ENCODE peak calls at places on chromosomes 3 and 15, in four cellular contexts. F, Q, M and O are unnamed samples. For H3K36me3, the result is how much of the 10 kb centered on the place peaks cover.

GRCh38 chr3:172466553-172467130 is 18.4 kb upstream of the GHSR start:
- DNase-seq in M (no peak), F (no peak), Q (no peak), O (no peak)

GRCh38 chr3:58994746-58995330 is 55.0 kb downstream of the CFAP20DC start:
- DNase-seq in Q (no peak), F (no peak), M (no peak), O (no peak)

GRCh38 chr3:187193181-187193580 is 4.1 kb upstream of the RTP1 start:
- DNase-seq in F (no peak), Q (no peak), M (no peak), O (no peak)

GRCh38 chr3:170730071-170730812 is 139.8 kb downstream of the RPL22L1 start:
- DNase-seq in Q (no peak), F (no peak), M (no peak), O (no peak)

GRCh38 chr15:71607383-71607782 is 203.0 kb upstream of the NR2E3 start:
- DNase-seq in M (no peak), F (no peak), Q (no peak), O (no peak)

GRCh38 chr3:195847061-195847950 is 35.6 kb upstream of the MUC4 start:
- DNase-seq in Q (no peak), M (no peak), F (no peak), O (no peak)

GRCh38 chr3:116059421-116060096 is 385.7 kb downstream of the LSAMP start:
- DNase-seq in F (no peak), M (no peak), Q (no peak), O (no peak)

GRCh38 chr3:177069514-177070329 is 127.6 kb downstream of the TBL1XR1 start:
- DNase-seq in M (no peak), Q (no peak), F (no peak), O (no peak)

GRCh38 chr3:14166877-14167605 is 11.4 kb downstream of the XPC start:
- DNase-seq in Q (no peak), M (no peak), F (no peak), O (no peak)

GRCh38 chr15:91784973-91785709 is 68.4 kb upstream of the SLCO3A1 start:
- DNase-seq in M (no peak), Q (no peak), F (no peak), O (no peak)

GRCh38 chr15:52466134-52466701 is 62.5 kb downstream of the MYO5A start:
- DNase-seq in F (no peak), Q (no peak), M (peak), O (peak)

DNA sequence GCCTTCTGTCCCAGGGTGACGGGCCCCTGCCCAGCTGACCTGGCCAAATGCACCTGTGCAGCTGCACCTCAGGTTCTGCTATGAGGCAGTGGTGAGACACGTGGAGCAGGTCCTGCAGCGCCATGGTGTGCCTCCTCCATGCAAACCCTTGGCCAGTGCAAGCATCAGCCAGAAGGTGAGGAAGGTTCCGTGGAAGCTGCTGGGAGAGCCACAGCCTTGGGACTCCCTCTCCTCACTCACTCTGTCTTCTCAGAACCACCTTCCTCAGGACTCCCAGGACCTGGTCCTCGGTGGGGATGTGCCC is 31.6 kb downstream of the PTPN23 start:
- DNase-seq in M (no peak), F (no peak), Q (no peak), O (no peak)
- H3K36me3 ChIP-seq in M (half or more), F (half or more), Q (half or more), O (half or more)

GRCh38 chr15:59656935-59657634 is at the start of gene GTF2A2:
- DNase-seq in Q (peak), M (peak), F (peak), O (peak)

GRCh38 chr15:59657635-59658125 is 365 bp upstream of the GTF2A2 start:
- DNase-seq in Q (no peak), F (no peak), M (no peak), O (no peak)

GRCh38 chr15:59659366-59659765 is 2.1 kb upstream of the GTF2A2 start:
- DNase-seq in Q (no peak), M (no peak), F (no peak), O (no peak)

DNA sequence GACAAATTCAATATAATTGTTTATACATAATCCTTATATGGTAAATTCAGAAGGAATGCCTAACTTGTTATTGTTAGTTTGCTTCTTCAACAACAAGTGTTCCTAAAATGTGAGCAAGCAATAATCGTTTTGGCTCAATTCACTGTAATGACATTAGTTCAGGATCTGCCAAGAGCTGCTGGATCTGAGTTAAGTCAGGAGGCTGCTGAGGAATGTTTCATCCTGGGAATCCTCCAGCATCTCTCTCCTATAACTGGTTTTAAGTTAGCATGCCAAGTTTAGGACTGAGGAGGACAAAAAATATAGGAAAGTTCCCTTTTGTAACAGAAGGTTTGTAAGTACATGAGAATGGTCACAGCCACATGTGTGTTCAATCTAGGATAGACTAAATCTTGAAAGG is 4.9 kb upstream of the GTF2A2 start:
- DNase-seq in Q (no peak), M (no peak), F (no peak), O (no peak)
- H3K36me3 ChIP-seq in Q (under half), M (under half), F (under half), O (under half)

DNA sequence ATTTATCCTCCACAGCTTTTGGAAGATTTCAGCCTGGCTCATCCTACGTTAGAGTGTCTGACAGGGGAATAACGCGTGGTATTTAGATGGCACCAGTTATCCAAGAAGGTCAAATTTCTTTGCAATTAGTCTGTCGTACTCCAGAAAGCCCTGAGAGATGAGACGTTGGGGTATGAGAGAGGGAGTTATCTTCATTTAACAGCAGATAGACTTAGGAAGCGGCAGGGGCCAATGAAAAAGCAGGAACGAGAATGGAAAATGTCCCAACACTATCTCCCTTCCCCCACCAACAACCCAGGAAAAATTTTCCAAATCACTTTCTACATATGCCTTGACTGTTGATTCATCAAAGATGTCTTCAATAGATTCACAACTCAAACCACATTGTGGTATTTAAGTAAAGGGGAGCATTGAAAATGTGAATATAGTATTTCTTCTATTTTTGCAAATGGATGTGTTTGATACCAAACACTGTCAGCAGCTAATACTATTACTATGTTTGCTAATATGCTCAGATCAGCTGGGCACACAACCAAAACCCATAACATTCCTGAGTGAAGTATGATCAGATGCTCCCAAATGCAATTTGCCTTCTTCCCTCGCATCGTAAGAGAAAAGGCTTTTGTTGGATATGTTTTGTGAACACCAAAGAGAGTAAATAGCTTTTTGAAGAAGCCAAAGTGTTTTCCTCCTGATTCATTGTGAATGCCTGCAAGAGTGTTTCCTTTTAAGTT is 13.3 kb upstream of the GREM1 start:
- DNase-seq in F (no peak), Q (no peak), M (no peak), O (no peak)
- H3K36me3 ChIP-seq in F (under half), Q (under half), M (under half), O (under half)

DNA sequence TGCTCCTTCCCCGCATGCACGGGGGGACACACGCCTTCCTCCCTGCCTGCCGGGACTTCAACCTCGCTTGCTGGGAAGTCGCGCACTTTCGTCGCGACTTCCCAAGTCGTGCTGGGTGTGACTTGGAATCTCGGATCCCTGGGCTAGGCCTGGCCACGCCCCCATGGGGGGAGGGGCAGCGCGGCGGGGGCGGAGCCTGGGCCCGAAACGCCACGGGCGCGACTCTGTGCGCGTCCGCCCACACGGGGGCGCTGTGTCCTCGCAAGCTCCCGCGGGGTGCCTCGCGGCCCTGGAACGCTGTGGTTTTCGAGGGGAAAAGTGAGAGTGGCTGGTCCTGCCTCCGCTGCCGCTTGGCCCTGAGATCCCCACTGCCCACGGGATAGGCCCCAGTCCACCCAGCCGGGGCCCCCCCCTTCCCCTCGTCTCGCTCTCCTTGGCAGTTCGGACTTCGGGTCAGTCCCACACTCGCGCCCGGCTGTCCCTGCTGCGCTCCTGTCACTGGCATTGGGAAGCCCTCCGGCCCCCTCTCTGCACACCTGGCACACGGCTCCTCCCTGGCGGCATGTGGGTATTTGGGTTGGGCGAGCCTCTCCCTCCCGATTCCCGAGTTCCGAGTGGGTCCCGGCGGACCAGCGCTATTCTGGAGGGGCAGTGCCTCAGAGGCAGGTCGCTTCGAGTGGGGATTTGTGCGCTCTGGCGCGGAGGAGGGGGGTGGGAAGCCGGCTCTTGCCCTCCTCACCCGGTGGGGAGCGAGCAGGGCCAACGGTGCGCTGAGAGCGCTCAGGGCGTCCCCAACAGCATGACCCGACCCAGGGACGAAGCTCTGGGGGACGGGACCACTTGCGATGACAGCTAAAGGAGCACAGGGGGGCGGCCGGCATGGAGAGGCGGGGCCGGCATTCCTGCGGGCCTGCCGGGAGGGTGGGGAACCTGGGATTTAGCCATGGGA is 23.6 kb downstream of the SEC61A1 start:
- DNase-seq in Q (no peak), F (peak), M (peak), O (peak)
- H3K36me3 ChIP-seq in Q (under half), F (under half), M (under half), O (under half)

GRCh38 chr3:44795197-44795596 is 33.6 kb downstream of the KIF15 start:
- DNase-seq in F (no peak), Q (no peak), M (no peak), O (no peak)
- H3K36me3 ChIP-seq in F (under half), Q (under half), M (under half), O (under half)

GRCh38 chr15:88624971-88625290 is 3.8 kb downstream of the AEN start:
- DNase-seq in Q (no peak), M (no peak), F (no peak), O (peak)
- H3K36me3 ChIP-seq in Q (under half), M (under half), F (under half), O (under half)

GRCh38 chr15:62288361-62289017 is 123.4 kb upstream of the C2CD4B start:
- DNase-seq in M (no peak), F (no peak), Q (no peak), O (no peak)
- H3K36me3 ChIP-seq in M (under half), F (under half), Q (under half), O (under half)

GRCh38 chr3:124582196-124582595 is 148.1 kb upstream of the UMPS start:
- DNase-seq in Q (no peak), M (no peak), F (no peak), O (no peak)
- H3K36me3 ChIP-seq in Q (under half), M (under half), F (under half), O (under half)